ENCODE peak calls at places on chromosomes 1 and 21, in six cellular contexts. One of them, this sample, is unnamed.

GRCh38 chr1:15526021-15526489 is 593 bp upstream of the DNAJC16 start:
- DNase-seq in IMR-90: no peak
- DNase-seq in fibroblast of mammary gland: no peak
- DNase-seq in GM10248: no peak
- DNase-seq in left lung: peak
- DNase-seq in activated B cell treated with CpG ODN at 0.5 μM for 24 hours: no peak
- DNase-seq in this sample: peak

GRCh38 chr1:47809301-47810084 is 187.7 kb downstream of the TRABD2B start:
- DNase-seq in GM10248: no peak
- DNase-seq in IMR-90: no peak
- DNase-seq in left lung: no peak
- DNase-seq in fibroblast of mammary gland: no peak
- DNase-seq in activated B cell treated with CpG ODN at 0.5 μM for 24 hours: no peak
- DNase-seq in this sample: no peak

GRCh38 chr1:172394167-172394751 is 26.2 kb upstream of the C1orf105 start:
- DNase-seq in IMR-90: peak
- DNase-seq in fibroblast of mammary gland: no peak
- DNase-seq in left lung: no peak
- DNase-seq in GM10248: peak
- DNase-seq in activated B cell treated with CpG ODN at 0.5 μM for 24 hours: peak
- DNase-seq in this sample: no peak

GRCh38 chr1:116476321-116476720 is 94.5 kb downstream of the CD58 start:
- DNase-seq in IMR-90: no peak
- DNase-seq in left lung: no peak
- DNase-seq in fibroblast of mammary gland: no peak
- DNase-seq in activated B cell treated with CpG ODN at 0.5 μM for 24 hours: no peak
- DNase-seq in GM10248: no peak
- DNase-seq in this sample: no peak

GRCh38 chr1:84300991-84301758 is at the start of gene SAMD13:
- DNase-seq in fibroblast of mammary gland: peak
- DNase-seq in left lung: peak
- DNase-seq in GM10248: peak
- DNase-seq in activated B cell treated with CpG ODN at 0.5 μM for 24 hours: no peak
- DNase-seq in IMR-90: peak
- DNase-seq in this sample: peak

GRCh38 chr1:75529488-75529887 is 81.4 kb downstream of the SLC44A5 start:
- DNase-seq in GM10248: no peak
- DNase-seq in left lung: no peak
- DNase-seq in fibroblast of mammary gland: no peak
- DNase-seq in activated B cell treated with CpG ODN at 0.5 μM for 24 hours: no peak
- DNase-seq in IMR-90: no peak
- DNase-seq in this sample: peak

GRCh38 chr1:26168410-26169167 is at the start of gene C1orf232:
- DNase-seq in left lung: no peak
- DNase-seq in activated B cell treated with CpG ODN at 0.5 μM for 24 hours: no peak
- DNase-seq in GM10248: no peak
- DNase-seq in IMR-90: no peak
- DNase-seq in fibroblast of mammary gland: peak
- DNase-seq in this sample: no peak

GRCh38 chr1:94858276-94858675 is 38.1 kb downstream of the SLC44A3 start:
- DNase-seq in activated B cell treated with CpG ODN at 0.5 μM for 24 hours: no peak
- DNase-seq in left lung: peak
- DNase-seq in IMR-90: peak
- DNase-seq in fibroblast of mammary gland: peak
- DNase-seq in GM10248: no peak
- DNase-seq in this sample: no peak

GRCh38 chr21:45972716-45973474 is 8.7 kb upstream of the COL6A1 start:
- DNase-seq in fibroblast of mammary gland: peak
- DNase-seq in IMR-90: peak
- DNase-seq in left lung: peak
- DNase-seq in activated B cell treated with CpG ODN at 0.5 μM for 24 hours: no peak
- DNase-seq in GM10248: no peak
- DNase-seq in this sample: no peak

GRCh38 chr1:116099379-116099778 is 11.8 kb upstream of the MAB21L3 start:
- DNase-seq in GM10248: no peak
- DNase-seq in left lung: no peak
- DNase-seq in activated B cell treated with CpG ODN at 0.5 μM for 24 hours: no peak
- DNase-seq in IMR-90: no peak
- DNase-seq in fibroblast of mammary gland: no peak
- DNase-seq in this sample: no peak

GRCh38 chr1:55015731-55016620 is 17.2 kb downstream of the BSND start:
- DNase-seq in GM10248: no peak
- DNase-seq in left lung: no peak
- DNase-seq in IMR-90: peak
- DNase-seq in activated B cell treated with CpG ODN at 0.5 μM for 24 hours: no peak
- DNase-seq in fibroblast of mammary gland: peak
- DNase-seq in this sample: no peak
- TF ChIP-seq CTCF in GM10248: no peak
- TF ChIP-seq CTCF in left lung: no peak
- TF ChIP-seq CTCF in IMR-90: no peak
- TF ChIP-seq CTCF in activated B cell treated with CpG ODN at 0.5 μM for 24 hours: no peak
- TF ChIP-seq CTCF in fibroblast of mammary gland: no peak
- TF ChIP-seq CTCF in this sample: no peak

DNA sequence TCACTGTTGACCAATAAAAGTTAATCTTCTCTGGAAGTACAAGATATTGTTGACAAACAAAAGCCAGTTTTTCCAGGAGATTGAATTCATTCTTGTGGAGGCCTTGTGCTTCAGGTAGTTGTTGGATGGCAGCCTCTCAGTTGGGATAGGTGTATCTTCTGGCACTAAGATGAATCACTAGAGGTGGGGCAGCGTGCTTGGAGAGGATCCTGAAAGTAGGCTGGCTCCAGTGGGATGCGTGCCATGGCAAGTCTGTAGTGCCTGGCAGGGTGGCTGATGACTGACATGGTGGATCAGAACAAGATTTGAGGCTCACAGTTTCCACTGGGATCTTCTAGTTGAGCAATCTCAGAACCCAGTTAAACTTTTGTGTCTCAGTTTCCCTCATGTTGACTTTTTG is 2.4 kb downstream of the VPS13D start:
- DNase-seq in GM10248: no peak
- DNase-seq in activated B cell treated with CpG ODN at 0.5 μM for 24 hours: no peak
- DNase-seq in fibroblast of mammary gland: no peak
- DNase-seq in left lung: no peak
- DNase-seq in IMR-90: no peak
- DNase-seq in this sample: no peak
- TF ChIP-seq CTCF in GM10248: no peak
- TF ChIP-seq CTCF in activated B cell treated with CpG ODN at 0.5 μM for 24 hours: no peak
- TF ChIP-seq CTCF in fibroblast of mammary gland: no peak
- TF ChIP-seq CTCF in left lung: no peak
- TF ChIP-seq CTCF in IMR-90: no peak
- TF ChIP-seq CTCF in this sample: no peak

GRCh38 chr21:17513214-17514123 is 626 bp downstream of the CXADR start:
- DNase-seq in IMR-90: no peak
- DNase-seq in fibroblast of mammary gland: peak
- DNase-seq in activated B cell treated with CpG ODN at 0.5 μM for 24 hours: peak
- DNase-seq in left lung: peak
- DNase-seq in GM10248: peak
- DNase-seq in this sample: no peak
- TF ChIP-seq CTCF in IMR-90: no peak
- TF ChIP-seq CTCF in fibroblast of mammary gland: no peak
- TF ChIP-seq CTCF in activated B cell treated with CpG ODN at 0.5 μM for 24 hours: no peak
- TF ChIP-seq CTCF in left lung: no peak
- TF ChIP-seq CTCF in GM10248: no peak
- TF ChIP-seq CTCF in this sample: peak

GRCh38 chr1:201736707-201737320 is 92.1 kb upstream of the IPO9 start:
- DNase-seq in fibroblast of mammary gland: no peak
- DNase-seq in GM10248: no peak
- DNase-seq in activated B cell treated with CpG ODN at 0.5 μM for 24 hours: no peak
- DNase-seq in left lung: no peak
- DNase-seq in IMR-90: no peak
- DNase-seq in this sample: no peak
- TF ChIP-seq CTCF in fibroblast of mammary gland: no peak
- TF ChIP-seq CTCF in GM10248: no peak
- TF ChIP-seq CTCF in activated B cell treated with CpG ODN at 0.5 μM for 24 hours: no peak
- TF ChIP-seq CTCF in left lung: no peak
- TF ChIP-seq CTCF in IMR-90: no peak
- TF ChIP-seq CTCF in this sample: no peak

DNA sequence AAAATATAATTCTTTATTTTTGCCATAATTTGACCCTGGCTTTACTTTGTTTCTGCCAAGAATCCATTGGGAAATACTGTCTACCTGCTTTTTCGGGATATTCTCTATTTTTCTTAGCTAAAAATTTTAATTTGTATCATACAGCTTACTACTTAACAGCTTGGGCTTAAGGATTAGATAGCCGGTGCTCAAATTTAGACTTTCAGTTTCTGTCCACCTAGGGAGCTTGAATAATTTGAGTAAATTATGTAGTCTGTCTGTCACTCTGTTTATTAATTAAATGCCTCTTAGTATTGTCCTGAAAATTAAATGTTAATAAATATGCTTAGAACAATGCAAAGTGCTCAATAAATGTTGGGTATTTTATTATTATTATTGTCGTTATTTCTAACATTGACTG is 6.7 kb downstream of the SYCP1 start:
- DNase-seq in left lung: no peak
- DNase-seq in IMR-90: no peak
- DNase-seq in fibroblast of mammary gland: no peak
- DNase-seq in GM10248: no peak
- DNase-seq in activated B cell treated with CpG ODN at 0.5 μM for 24 hours: no peak
- DNase-seq in this sample: no peak
- TF ChIP-seq CTCF in left lung: no peak
- TF ChIP-seq CTCF in IMR-90: no peak
- TF ChIP-seq CTCF in fibroblast of mammary gland: no peak
- TF ChIP-seq CTCF in GM10248: no peak
- TF ChIP-seq CTCF in activated B cell treated with CpG ODN at 0.5 μM for 24 hours: no peak
- TF ChIP-seq CTCF in this sample: no peak

GRCh38 chr1:154154053-154154452 is 820 bp downstream of the NUP210L start:
- DNase-seq in activated B cell treated with CpG ODN at 0.5 μM for 24 hours: no peak
- DNase-seq in GM10248: no peak
- DNase-seq in fibroblast of mammary gland: no peak
- DNase-seq in left lung: no peak
- DNase-seq in IMR-90: no peak
- DNase-seq in this sample: no peak
- TF ChIP-seq CTCF in activated B cell treated with CpG ODN at 0.5 μM for 24 hours: no peak
- TF ChIP-seq CTCF in GM10248: no peak
- TF ChIP-seq CTCF in fibroblast of mammary gland: no peak
- TF ChIP-seq CTCF in left lung: no peak
- TF ChIP-seq CTCF in IMR-90: no peak
- TF ChIP-seq CTCF in this sample: no peak

GRCh38 chr1:67804710-67805109 is 28.6 kb downstream of the GNG12 start:
- DNase-seq in IMR-90: no peak
- DNase-seq in left lung: no peak
- DNase-seq in fibroblast of mammary gland: no peak
- DNase-seq in GM10248: no peak
- DNase-seq in activated B cell treated with CpG ODN at 0.5 μM for 24 hours: no peak
- DNase-seq in this sample: no peak
- TF ChIP-seq CTCF in IMR-90: peak
- TF ChIP-seq CTCF in left lung: no peak
- TF ChIP-seq CTCF in fibroblast of mammary gland: peak
- TF ChIP-seq CTCF in GM10248: no peak
- TF ChIP-seq CTCF in activated B cell treated with CpG ODN at 0.5 μM for 24 hours: no peak
- TF ChIP-seq CTCF in this sample: peak

GRCh38 chr1:3776231-3777030 is 3.9 kb downstream of the SMIM1 start:
- DNase-seq in left lung: no peak
- DNase-seq in fibroblast of mammary gland: no peak
- DNase-seq in GM10248: no peak
- DNase-seq in activated B cell treated with CpG ODN at 0.5 μM for 24 hours: no peak
- DNase-seq in IMR-90: no peak
- DNase-seq in this sample: no peak

GRCh38 chr1:3774503-3775247 is 2.1 kb downstream of the SMIM1 start:
- DNase-seq in fibroblast of mammary gland: no peak
- DNase-seq in left lung: no peak
- DNase-seq in activated B cell treated with CpG ODN at 0.5 μM for 24 hours: no peak
- DNase-seq in GM10248: no peak
- DNase-seq in IMR-90: no peak
- DNase-seq in this sample: no peak

GRCh38 chr1:3775248-3775497 is 2.6 kb downstream of the SMIM1 start:
- DNase-seq in GM10248: no peak
- DNase-seq in fibroblast of mammary gland: no peak
- DNase-seq in left lung: no peak
- DNase-seq in IMR-90: no peak
- DNase-seq in activated B cell treated with CpG ODN at 0.5 μM for 24 hours: no peak
- DNase-seq in this sample: no peak

GRCh38 chr1:3777078-3777547 is 4.6 kb downstream of the SMIM1 start:
- DNase-seq in left lung: no peak
- DNase-seq in fibroblast of mammary gland: no peak
- DNase-seq in GM10248: no peak
- DNase-seq in activated B cell treated with CpG ODN at 0.5 μM for 24 hours: no peak
- DNase-seq in IMR-90: no peak
- DNase-seq in this sample: no peak

DNA sequence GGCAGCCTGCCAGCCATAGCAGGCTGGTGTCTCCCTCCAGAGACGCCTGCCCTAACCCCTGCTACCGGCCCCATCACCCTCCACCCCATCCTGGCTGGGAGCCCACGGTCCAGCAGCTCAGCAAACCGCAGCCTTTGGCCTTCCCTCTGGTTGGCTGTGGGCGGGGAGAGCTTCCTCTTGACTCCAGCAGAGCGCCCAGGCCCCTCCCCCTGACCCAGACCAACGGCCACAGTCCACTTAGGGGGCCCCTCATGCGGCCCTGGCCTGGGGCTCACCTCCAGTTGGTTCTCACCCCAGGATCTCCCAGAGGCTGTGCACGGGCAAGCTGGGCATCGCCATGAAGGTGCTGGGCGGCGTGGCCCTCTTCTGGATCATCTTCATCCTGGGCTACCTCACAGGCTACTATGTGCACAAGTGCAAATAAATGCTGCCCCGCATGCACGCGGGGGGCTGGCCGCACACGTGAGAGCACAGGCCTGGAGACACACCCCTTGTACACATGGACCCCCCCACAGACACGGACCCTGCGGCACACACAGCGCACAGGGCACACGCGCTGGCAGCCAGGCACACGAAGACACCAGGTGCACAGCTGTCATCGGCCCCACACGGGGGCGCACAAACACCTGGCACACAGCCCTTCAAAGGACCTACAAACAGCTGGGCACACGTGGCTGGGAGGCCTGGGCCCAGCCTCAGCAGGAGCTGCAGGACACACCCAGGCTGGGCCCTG is 3.1 kb downstream of the SMIM1 start:
- DNase-seq in IMR-90: peak
- DNase-seq in left lung: peak
- DNase-seq in fibroblast of mammary gland: peak
- DNase-seq in activated B cell treated with CpG ODN at 0.5 μM for 24 hours: no peak
- DNase-seq in GM10248: peak
- DNase-seq in this sample: no peak
- TF ChIP-seq CTCF in IMR-90: peak
- TF ChIP-seq CTCF in left lung: no peak
- TF ChIP-seq CTCF in fibroblast of mammary gland: no peak
- TF ChIP-seq CTCF in activated B cell treated with CpG ODN at 0.5 μM for 24 hours: no peak
- TF ChIP-seq CTCF in GM10248: peak
- TF ChIP-seq CTCF in this sample: peak

GRCh38 chr1:170012920-170013319 is 61.6 kb downstream of the KIFAP3 start:
- DNase-seq in IMR-90: no peak
- DNase-seq in activated B cell treated with CpG ODN at 0.5 μM for 24 hours: no peak
- DNase-seq in GM10248: no peak
- DNase-seq in left lung: no peak
- DNase-seq in fibroblast of mammary gland: no peak
- DNase-seq in this sample: no peak

GRCh38 chr1:170010443-170010842 is 64.1 kb downstream of the KIFAP3 start:
- DNase-seq in IMR-90: peak
- DNase-seq in left lung: no peak
- DNase-seq in GM10248: no peak
- DNase-seq in fibroblast of mammary gland: peak
- DNase-seq in activated B cell treated with CpG ODN at 0.5 μM for 24 hours: no peak
- DNase-seq in this sample: no peak
- TF ChIP-seq CTCF in IMR-90: peak
- TF ChIP-seq CTCF in left lung: no peak
- TF ChIP-seq CTCF in GM10248: no peak
- TF ChIP-seq CTCF in fibroblast of mammary gland: peak
- TF ChIP-seq CTCF in activated B cell treated with CpG ODN at 0.5 μM for 24 hours: no peak
- TF ChIP-seq CTCF in this sample: peak

GRCh38 chr21:29419422-29419821 is 120.7 kb downstream of the BACH1 start:
- DNase-seq in IMR-90: no peak
- DNase-seq in activated B cell treated with CpG ODN at 0.5 μM for 24 hours: no peak
- DNase-seq in left lung: no peak
- DNase-seq in GM10248: no peak
- DNase-seq in fibroblast of mammary gland: no peak
- DNase-seq in this sample: no peak
- TF ChIP-seq CTCF in IMR-90: no peak
- TF ChIP-seq CTCF in activated B cell treated with CpG ODN at 0.5 μM for 24 hours: no peak
- TF ChIP-seq CTCF in left lung: no peak
- TF ChIP-seq CTCF in GM10248: no peak
- TF ChIP-seq CTCF in fibroblast of mammary gland: no peak
- TF ChIP-seq CTCF in this sample: no peak

This sample was measured in retinal pigment epithelial cell.